ENCODE peak calls at places on chromosomes 3 and 15, in five cellular contexts. K is SK-N-SH, T is K562, L is HEK293T, R is HepG2. C is an unnamed sample.

GRCh38 chr15:98834976-98835375 is 172.6 kb downstream of the PGPEP1L start:
- DNase-seq in K (no peak), T (no peak), L (no peak), R (no peak), C (no peak)

GRCh38 chr3:127042634-127043033 is 59.7 kb downstream of the PLXNA1 start:
- DNase-seq in K (no peak), T (no peak), L (no peak), R (no peak), C (no peak)

GRCh38 chr3:10814623-10815022 is 1.4 kb upstream of the SLC6A11 start:
- DNase-seq in K (no peak), T (no peak), L (no peak), R (no peak), C (no peak)

GRCh38 chr3:56137406-56137805 is 330.9 kb downstream of the ERC2 start:
- DNase-seq in K (no peak), T (no peak), L (no peak), R (no peak), C (no peak)

GRCh38 chr3:71415708-71416108 is 167.8 kb downstream of the FOXP1 start:
- DNase-seq in K (no peak), T (no peak), L (no peak), R (peak), C (no peak)

GRCh38 chr15:52109559-52110451 is 2.8 kb downstream of the BCL2L10 start:
- DNase-seq in K (no peak), T (no peak), L (no peak), R (no peak), C (peak)

GRCh38 chr3:64240445-64240844 is 15.2 kb upstream of the PRICKLE2 start:
- DNase-seq in K (no peak), T (no peak), L (no peak), R (no peak), C (no peak)

GRCh38 chr15:90006217-90007088 is 5.3 kb downstream of the ZNF710 start:
- DNase-seq in K (no peak), T (peak), L (no peak), R (no peak), C (no peak)

GRCh38 chr3:49757197-49757596 is 29.1 kb downstream of the IP6K1 start:
- DNase-seq in K (no peak), T (no peak), L (no peak), R (no peak), C (no peak)

GRCh38 chr15:68849477-68849876 is 28.8 kb upstream of the ANP32A start:
- DNase-seq in K (peak), T (no peak), L (no peak), R (no peak), C (no peak)

GRCh38 chr3:113129168-113129567 is 82.2 kb upstream of the BOC start:
- DNase-seq in K (no peak), T (no peak), L (no peak), R (no peak), C (no peak)

GRCh38 chr3:182005683-182006082 is 294.0 kb downstream of the SOX2 start:
- DNase-seq in K (no peak), T (peak), L (no peak), R (no peak), C (no peak)

GRCh38 chr3:165622356-165622755 is 214.9 kb downstream of the BCHE start:
- DNase-seq in K (no peak), T (no peak), L (no peak), R (no peak), C (no peak)

GRCh38 chr15:42056934-42057743 is 36.3 kb upstream of the PLA2G4E start:
- DNase-seq in K (peak), T (peak), L (peak), R (peak), C (no peak)

GRCh38 chr15:68218847-68219798 is 10.4 kb downstream of the CLN6 start:
- DNase-seq in K (peak), T (peak), L (no peak), R (no peak), C (no peak)

GRCh38 chr3:177229791-177230190 is 32.5 kb upstream of the TBL1XR1 start:
- DNase-seq in K (no peak), T (no peak), L (no peak), R (peak), C (no peak)

GRCh38 chr3:146472611-146473010 is 3.2 kb upstream of the PLSCR2 start:
- DNase-seq in K (no peak), T (no peak), L (no peak), R (no peak), C (no peak)

GRCh38 chr3:140198242-140198641 is 263.3 kb downstream of the CLSTN2 start:
- DNase-seq in K (no peak), T (no peak), L (no peak), R (no peak), C (no peak)

GRCh38 chr3:161372321-161373260 is 1.3 kb upstream of the SPTSSB start:
- DNase-seq in K (peak), T (no peak), L (peak), R (no peak), C (no peak)

GRCh38 chr3:24401811-24402185 is 92.9 kb downstream of the THRB start:
- DNase-seq in K (no peak), T (no peak), L (no peak), R (no peak), C (no peak)

GRCh38 chr3:45064512-45065372 is 38.6 kb downstream of the CLEC3B start:
- DNase-seq in K (no peak), T (peak), L (no peak), R (no peak), C (no peak)
- TF ChIP-seq FOXM1 in K (peak), T (no peak), L (no peak), R (no peak), C (no peak)

GRCh38 chr3:100316656-100317069 is 17.9 kb upstream of the NIT2 start:
- DNase-seq in K (peak), T (peak), L (peak), R (peak), C (no peak)
- TF ChIP-seq FOXM1 in K (no peak), T (no peak), L (no peak), R (no peak), C (no peak)

DNA sequence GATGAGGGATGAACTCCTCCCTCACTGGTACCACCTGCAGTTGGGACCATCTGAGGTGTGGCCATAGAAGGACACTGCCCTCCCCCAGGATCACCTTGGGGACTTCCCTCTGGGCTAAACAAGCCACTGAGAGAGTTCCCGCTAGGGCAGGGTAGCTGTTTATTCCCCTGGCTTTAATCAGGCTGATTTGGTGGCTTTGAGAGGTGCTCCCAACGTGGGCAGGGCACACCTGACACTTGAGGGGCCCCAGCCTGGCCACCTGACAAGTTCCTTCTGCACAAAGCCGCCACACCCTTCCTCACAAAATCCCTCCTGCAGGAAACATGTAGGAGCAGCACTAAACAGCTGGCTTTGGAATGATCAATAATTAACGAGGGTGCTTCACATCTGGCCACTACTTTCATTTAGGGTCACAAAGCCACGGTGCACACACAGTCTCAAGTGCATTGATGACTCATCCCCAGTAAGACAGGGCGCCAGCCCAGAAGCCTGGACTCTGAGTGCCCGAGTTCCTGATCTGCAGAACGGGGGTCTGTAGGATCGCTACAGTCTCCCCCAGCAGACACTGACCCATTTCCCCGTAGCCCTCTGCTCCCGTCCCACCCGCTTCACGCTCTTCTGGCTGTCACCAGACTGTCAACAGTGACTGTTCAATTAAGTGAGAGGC is 75.1 kb downstream of the ATP10A start:
- DNase-seq in K (no peak), T (no peak), L (no peak), R (peak), C (no peak)
- TF ChIP-seq FOXM1 in K (no peak), T (no peak), L (no peak), R (no peak), C (no peak)

GRCh38 chr15:81024891-81025290 is 24.2 kb downstream of the TLNRD1 start:
- DNase-seq in K (no peak), T (no peak), L (no peak), R (no peak), C (no peak)

GRCh38 chr15:81023483-81024264 is 23.0 kb downstream of the TLNRD1 start:
- DNase-seq in K (no peak), T (peak), L (no peak), R (no peak), C (peak)

GRCh38 chr15:81027200-81027599 is 26.5 kb downstream of the TLNRD1 start:
- DNase-seq in K (no peak), T (no peak), L (no peak), R (no peak), C (no peak)

GRCh38 chr15:81021321-81021720 is 20.6 kb downstream of the TLNRD1 start:
- DNase-seq in K (peak), T (no peak), L (no peak), R (no peak), C (no peak)

DNA sequence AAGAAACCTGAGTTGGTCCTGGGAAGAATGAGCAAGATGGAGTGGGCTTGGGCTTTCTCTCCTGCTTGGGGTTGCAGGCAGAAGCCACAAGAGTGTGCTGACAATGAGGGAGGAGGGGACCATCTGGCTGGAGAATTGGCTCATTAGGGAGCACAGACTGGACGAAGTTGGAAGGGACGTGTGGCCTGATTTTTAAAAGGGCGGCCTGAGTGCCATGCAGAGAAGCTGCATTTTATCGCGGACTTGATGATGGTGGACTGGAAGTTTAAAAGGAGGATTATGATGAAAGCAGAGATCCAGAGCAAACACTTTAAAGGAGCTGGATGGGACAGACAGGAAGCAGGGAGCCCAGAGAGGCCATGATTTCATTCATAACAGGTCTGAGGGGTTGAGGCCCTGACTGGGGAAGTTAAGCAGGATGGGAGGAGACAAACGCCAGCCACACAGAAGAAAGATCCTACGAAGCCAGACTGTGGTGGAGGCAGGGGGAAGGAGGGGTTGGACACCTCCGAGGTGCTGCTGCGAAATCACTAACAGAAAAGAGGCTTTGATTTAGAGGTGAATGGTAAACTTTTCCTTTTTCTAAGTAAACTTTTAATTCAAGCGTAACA is 23.6 kb downstream of the TLNRD1 start:
- DNase-seq in K (no peak), T (no peak), L (no peak), R (no peak), C (no peak)
- TF ChIP-seq FOXM1 in K (no peak), T (no peak), L (no peak), R (no peak), C (no peak)

GRCh38 chr3:81170298-81170697 is 591.1 kb downstream of the GBE1 start:
- DNase-seq in K (no peak), T (no peak), L (no peak), R (no peak), C (no peak)

GRCh38 chr3:81173514-81173913 is 587.9 kb downstream of the GBE1 start:
- DNase-seq in K (no peak), T (no peak), L (peak), R (peak), C (no peak)
- TF ChIP-seq FOXM1 in K (no peak), T (no peak), L (no peak), R (no peak), C (no peak)

C was measured in GM12878.